ENCODE peak calls at places on chromosomes 6 and 20, in nine cellular contexts. Z is AML-193, W is endothelial cell, J is G401, C is ELR, P is T-cell, G is adrenal gland, Q is H4, H is NAMALWA. K is an unnamed sample.

GRCh38 chr20:36501367-36502006 is 39.8 kb upstream of the MYL9 start:
- DNase-seq in Z (no peak), W (no peak), J (no peak), C (no peak), P (no peak), G (no peak), Q (no peak), H (no peak), K (no peak)

GRCh38 chr6:128807577-128807976 is 75.4 kb upstream of the LAMA2 start:
- DNase-seq in Z (peak), W (no peak), J (no peak), C (peak), P (no peak), G (no peak), Q (peak), H (peak), K (no peak)

GRCh38 chr6:167122041-167122826 is 662 bp upstream of the CCR6 start:
- DNase-seq in Z (no peak), W (no peak), J (no peak), C (no peak), P (no peak), G (no peak), Q (no peak), H (peak), K (no peak)

GRCh38 chr6:39379026-39379425 is 56.5 kb upstream of the KCNK16 start:
- DNase-seq in Z (no peak), W (no peak), J (no peak), C (no peak), P (no peak), G (no peak), Q (no peak), H (no peak), K (no peak)

GRCh38 chr6:74073429-74073828 is 377.4 kb downstream of the CD109 start:
- DNase-seq in Z (no peak), W (no peak), J (no peak), C (peak), P (no peak), G (no peak), Q (no peak), H (no peak), K (no peak)

GRCh38 chr6:683742-684440 is 9.0 kb downstream of the EXOC2 start:
- DNase-seq in Z (no peak), W (peak), J (peak), C (peak), P (no peak), G (no peak), Q (peak), H (no peak), K (no peak)

GRCh38 chr6:36577298-36577697 is 16.9 kb upstream of the SRSF3 start:
- DNase-seq in Z (no peak), W (no peak), J (no peak), C (peak), P (no peak), G (no peak), Q (peak), H (no peak), K (no peak)

GRCh38 chr6:36027501-36028087 is at the start of gene MAPK14:
- DNase-seq in Z (peak), W (peak), J (peak), C (peak), P (peak), G (peak), Q (peak), H (peak), K (peak)

GRCh38 chr6:169310983-169311382 is 57.3 kb upstream of the THBS2 start:
- DNase-seq in Z (no peak), W (no peak), J (no peak), C (no peak), P (no peak), G (no peak), Q (no peak), H (no peak), K (no peak)

GRCh38 chr6:11198663-11199603 is 33.5 kb downstream of the NEDD9 start:
- DNase-seq in Z (no peak), W (no peak), J (no peak), C (no peak), P (peak), G (no peak), Q (no peak), H (peak), K (no peak)

K was measured in T follicular helper cell.